ENCODE peak calls at places on chromosomes 4 and X, in seven cellular contexts. X is IMR-90, J is H1, K is H9, W is mesenchymal stem cell, T is neuronal stem cell, M is trophoblast cell. Z is an unnamed sample.

GRCh38 chr4:186760576-186760975 is 36.9 kb upstream of the FAT1 start:
- DNase-seq in X (peak; percentile 95), J (no peak), K (no peak), W (peak; percentile 77), T (no peak), M (peak; percentile 52), Z (no peak)

GRCh38 chr4:20194079-20195013 is 57.4 kb upstream of the SLIT2 start:
- DNase-seq in X (peak; percentile 91), J (no peak), K (no peak), W (peak; percentile 45), T (no peak), M (peak; percentile 1), Z (no peak)

GRCh38 chr4:110780538-110780937 is 157.7 kb upstream of the PITX2 start:
- DNase-seq in X (no peak), J (no peak), K (no peak), W (no peak), T (no peak), M (no peak), Z (no peak)

GRCh38 chr4:94595880-94596483 is 144.2 kb downstream of the PDLIM5 start:
- DNase-seq in X (peak; percentile 74), J (no peak), K (no peak), W (peak; percentile 68), T (no peak), M (peak; percentile 72), Z (peak; percentile 57)

GRCh38 chr4:71932941-71933340 is 98.9 kb upstream of the NPFFR2 start:
- DNase-seq in X (no peak), J (no peak), K (no peak), W (no peak), T (no peak), M (no peak), Z (no peak)

GRCh38 chrX:39491548-39492297 is 606.0 kb downstream of the BCOR start:
- DNase-seq in X (no peak), J (no peak), K (no peak), W (no peak), T (no peak), M (peak; percentile 4), Z (no peak)

GRCh38 chr4:2643555-2643954 is 107.1 kb downstream of the FAM193A start:
- DNase-seq in X (no peak), J (no peak), K (no peak), W (no peak), T (no peak), M (no peak), Z (no peak)

GRCh38 chrX:18984381-18985185 is 669 bp upstream of the PHKA2 start:
- DNase-seq in X (peak; percentile 52), J (no peak), K (peak; percentile 82), W (peak; percentile 83), T (peak; percentile 71), M (peak; percentile 79), Z (peak; percentile 89)

GRCh38 chr4:95129708-95130343 is 372.1 kb downstream of the BMPR1B start:
- DNase-seq in X (peak; percentile 99), J (no peak), K (no peak), W (peak; percentile 99), T (no peak), M (peak; percentile 96), Z (peak; percentile 33)

GRCh38 chrX:1341531-1342179 is 5.1 kb downstream of the IL3RA start:
- DNase-seq in X (no peak), J (no peak), K (no peak), W (no peak), T (no peak), M (no peak), Z (no peak)

GRCh38 chr4:122453384-122454000 is 3.0 kb downstream of the IL2 start:
- DNase-seq in X (no peak), J (no peak), K (no peak), W (no peak), T (no peak), M (no peak), Z (no peak)

GRCh38 chr4:6716018-6716911 is at the start of gene BLOC1S4:
- DNase-seq in X (peak; percentile 92), J (peak; percentile 70), K (peak; percentile 86), W (peak; percentile 89), T (peak; percentile 93), M (peak; percentile 97), Z (peak; percentile 93)

GRCh38 chr4:123121241-123121907 is 199.0 kb upstream of the NUDT6 start:
- DNase-seq in X (peak; percentile 73), J (no peak), K (no peak), W (peak; percentile 61), T (no peak), M (no peak), Z (no peak)

GRCh38 chr4:15917297-15917696 is 21.2 kb downstream of the FGFBP1 start:
- DNase-seq in X (no peak), J (no peak), K (no peak), W (no peak), T (no peak), M (no peak), Z (no peak)

GRCh38 chr4:134465417-134465816 is 263.8 kb upstream of the PABPC4L start:
- DNase-seq in X (no peak), J (no peak), K (no peak), W (no peak), T (no peak), M (no peak), Z (peak; percentile 62)

GRCh38 chr4:124060261-124060918 is 652.1 kb downstream of the ANKRD50 start:
- DNase-seq in X (peak; percentile 49), J (no peak), K (no peak), W (peak; percentile 56), T (no peak), M (no peak), Z (no peak)

GRCh38 chr4:156578713-156579112 is 392.9 kb downstream of the PDGFC start:
- DNase-seq in X (no peak), J (no peak), K (no peak), W (no peak), T (no peak), M (no peak), Z (no peak)

GRCh38 chr4:156581693-156582092 is 389.9 kb downstream of the PDGFC start:
- DNase-seq in X (no peak), J (no peak), K (no peak), W (no peak), T (no peak), M (no peak), Z (no peak)

GRCh38 chr4:156581282-156581681 is 390.3 kb downstream of the PDGFC start:
- DNase-seq in X (no peak), J (no peak), K (no peak), W (no peak), T (no peak), M (no peak), Z (no peak)

GRCh38 chr4:156583265-156583664 is 388.3 kb downstream of the PDGFC start:
- DNase-seq in X (no peak), J (no peak), K (no peak), W (no peak), T (no peak), M (peak; percentile 32), Z (no peak)

GRCh38 chr4:156584100-156584499 is 387.5 kb downstream of the PDGFC start:
- DNase-seq in X (no peak), J (no peak), K (no peak), W (no peak), T (no peak), M (peak; percentile 68), Z (no peak)
- H3K4ac ChIP-seq in X (no peak overlapping the region), J (no peak overlapping the region), K (no peak overlapping the region), W (no peak overlapping the region), T (no peak overlapping the region), M (no peak overlapping the region), Z (no peak overlapping the region)

GRCh38 chr4:132316738-132317137 is 832.4 kb upstream of the PCDH10 start:
- DNase-seq in X (no peak), J (no peak), K (no peak), W (no peak), T (no peak), M (no peak), Z (no peak)
- H3K4ac ChIP-seq in X (no peak overlapping the region), J (no peak overlapping the region), K (no peak overlapping the region), W (no peak overlapping the region), T (no peak overlapping the region), M (no peak overlapping the region), Z (no peak overlapping the region)

DNA sequence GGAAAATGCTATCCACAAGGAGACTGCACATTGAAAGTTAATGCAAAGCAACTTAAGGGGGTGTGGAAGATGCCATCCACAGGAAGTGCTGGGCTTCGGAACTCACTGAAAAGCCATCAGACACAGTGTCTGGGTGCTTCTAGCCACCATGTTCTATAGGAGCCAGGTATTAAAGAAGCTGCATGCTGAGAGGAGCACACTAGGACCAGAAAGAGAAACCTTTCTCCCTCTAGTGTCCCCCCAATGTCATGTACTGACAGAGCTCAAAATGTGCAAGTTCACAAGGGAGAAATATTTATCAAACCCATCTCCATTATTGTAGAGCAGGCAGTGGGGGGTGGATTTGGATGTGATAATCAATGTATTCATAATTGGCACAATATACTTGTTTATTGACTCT is 510.9 kb downstream of the GRID2 start:
- DNase-seq in X (no peak), J (no peak), K (no peak), W (no peak), T (no peak), M (no peak), Z (peak; percentile 16)
- H3K4ac ChIP-seq in X (no peak overlapping the region), J (no peak overlapping the region), K (no peak overlapping the region), W (no peak overlapping the region), T (no peak overlapping the region), M (no peak overlapping the region), Z (no peak overlapping the region)

DNA sequence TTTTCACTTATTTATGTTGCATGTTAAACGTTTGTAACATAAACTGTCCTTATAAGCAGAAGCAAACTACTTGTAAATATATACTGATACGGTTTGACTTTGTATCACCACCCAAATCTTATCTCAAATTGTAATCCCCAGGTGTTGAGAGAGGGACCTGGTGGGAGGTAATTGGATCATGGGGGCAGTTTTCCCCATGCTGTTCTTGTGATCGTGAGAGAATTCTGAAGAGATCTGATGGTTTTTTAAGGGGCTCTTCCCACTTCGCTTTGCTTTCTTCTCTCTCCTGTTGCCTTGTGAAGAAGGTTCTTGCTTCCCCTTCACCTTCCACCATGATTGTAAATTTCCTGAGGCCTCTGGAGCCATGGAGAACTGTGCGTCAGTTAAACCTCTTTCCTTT is 87.1 kb upstream of the MAPK10 start:
- DNase-seq in X (no peak), J (no peak), K (no peak), W (no peak), T (no peak), M (no peak), Z (peak; percentile 84)
- H3K4ac ChIP-seq in X (no peak overlapping the region), J (no peak overlapping the region), K (no peak overlapping the region), W (no peak overlapping the region), T (no peak overlapping the region), M (no peak overlapping the region), Z (peak overlapping the region; percentile 16)

DNA sequence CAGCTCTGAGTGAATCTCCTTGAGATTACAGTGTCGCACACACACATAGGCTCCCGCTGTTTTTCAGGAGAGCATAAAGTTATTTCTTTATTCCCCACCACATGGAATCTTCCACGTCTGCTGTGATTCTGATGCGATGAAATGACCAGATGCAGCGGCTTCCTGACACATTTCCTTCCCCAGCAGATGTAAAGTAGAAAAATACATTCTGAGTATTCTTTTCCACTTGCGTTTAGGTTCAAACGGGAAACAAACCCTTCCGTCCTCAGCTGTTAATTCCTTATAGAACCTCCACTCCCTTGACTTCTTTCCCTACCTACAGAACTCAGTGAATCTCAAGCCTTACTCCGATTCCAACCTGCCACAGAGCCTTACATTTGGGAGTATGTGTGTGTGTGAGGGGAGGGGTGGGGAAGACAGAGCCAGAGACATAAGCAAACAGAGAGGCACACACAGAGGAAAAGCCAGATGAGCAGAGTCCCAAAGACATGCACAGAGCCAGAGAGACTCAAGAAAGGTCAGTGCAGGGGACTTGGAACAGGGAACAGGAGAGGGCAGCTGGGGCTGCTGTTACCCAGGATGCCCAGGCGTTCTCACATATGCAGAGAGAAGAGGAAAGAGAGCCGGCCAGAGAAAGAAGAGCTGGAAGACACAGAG is 47.3 kb downstream of the SETD7 start:
- DNase-seq in X (no peak), J (no peak), K (no peak), W (no peak), T (no peak), M (no peak), Z (no peak)
- H3K4ac ChIP-seq in X (no peak overlapping the region), J (no peak overlapping the region), K (no peak overlapping the region), W (no peak overlapping the region), T (no peak overlapping the region), M (no peak overlapping the region), Z (no peak overlapping the region)

GRCh38 chrX:113558576-113558975 is 717.9 kb upstream of the AMOT start:
- DNase-seq in X (no peak), J (no peak), K (no peak), W (no peak), T (no peak), M (peak; percentile 81), Z (no peak)
- H3K4ac ChIP-seq in X (no peak overlapping the region), J (no peak overlapping the region), K (no peak overlapping the region), W (no peak overlapping the region), T (no peak overlapping the region), M (no peak overlapping the region), Z (no peak overlapping the region)